ENCODE peak calls at places on chromosome 2, in six cellular contexts. One of them, this sample, is unnamed. For H3K4me1, the result is how much of the 10 kb centered on the place peaks cover.

GRCh38 chr2:133497261-133497893 is 70.9 kb downstream of the NCKAP5 start:
- DNase-seq in left ventricle myocardium inferior: no peak
- DNase-seq in psoas muscle: no peak
- DNase-seq in upper lobe of right lung: no peak
- DNase-seq in prostate gland: peak
- DNase-seq in uterus: no peak
- DNase-seq in this sample: no peak

GRCh38 chr2:70541481-70542020 is 12.1 kb downstream of the TGFA start:
- DNase-seq in uterus: no peak
- DNase-seq in left ventricle myocardium inferior: no peak
- DNase-seq in upper lobe of right lung: no peak
- DNase-seq in prostate gland: no peak
- DNase-seq in psoas muscle: no peak
- DNase-seq in this sample: no peak

GRCh38 chr2:202005272-202005887 is 28.3 kb upstream of the FZD7 start:
- DNase-seq in left ventricle myocardium inferior: no peak
- DNase-seq in psoas muscle: no peak
- DNase-seq in prostate gland: no peak
- DNase-seq in uterus: no peak
- DNase-seq in upper lobe of right lung: no peak
- DNase-seq in this sample: no peak

GRCh38 chr2:98086491-98087446 is at the start of gene VWA3B:
- DNase-seq in prostate gland: peak
- DNase-seq in upper lobe of right lung: peak
- DNase-seq in psoas muscle: peak
- DNase-seq in uterus: peak
- DNase-seq in left ventricle myocardium inferior: peak
- DNase-seq in this sample: peak

GRCh38 chr2:33242845-33243244 is 233.6 kb upstream of the RASGRP3 start:
- DNase-seq in prostate gland: no peak
- DNase-seq in psoas muscle: no peak
- DNase-seq in uterus: no peak
- DNase-seq in left ventricle myocardium inferior: no peak
- DNase-seq in upper lobe of right lung: no peak
- DNase-seq in this sample: no peak

GRCh38 chr2:40450066-40450841 is 1.6 kb downstream of the SLC8A1 start:
- DNase-seq in prostate gland: no peak
- DNase-seq in uterus: no peak
- DNase-seq in psoas muscle: no peak
- DNase-seq in upper lobe of right lung: no peak
- DNase-seq in left ventricle myocardium inferior: peak
- DNase-seq in this sample: no peak

GRCh38 chr2:54310961-54311360 is 54.9 kb upstream of the TSPYL6 start:
- DNase-seq in uterus: no peak
- DNase-seq in upper lobe of right lung: no peak
- DNase-seq in psoas muscle: no peak
- DNase-seq in prostate gland: no peak
- DNase-seq in left ventricle myocardium inferior: no peak
- DNase-seq in this sample: no peak

GRCh38 chr2:636151-636621 is 41.0 kb downstream of the TMEM18 start:
- DNase-seq in uterus: no peak
- DNase-seq in psoas muscle: no peak
- DNase-seq in upper lobe of right lung: no peak
- DNase-seq in left ventricle myocardium inferior: no peak
- DNase-seq in prostate gland: no peak
- DNase-seq in this sample: no peak

GRCh38 chr2:170707821-170708795 is 7.0 kb upstream of the SP5 start:
- DNase-seq in prostate gland: no peak
- DNase-seq in upper lobe of right lung: no peak
- DNase-seq in uterus: peak
- DNase-seq in left ventricle myocardium inferior: no peak
- DNase-seq in psoas muscle: no peak
- DNase-seq in this sample: no peak

GRCh38 chr2:88590998-88591613 is 36.2 kb downstream of the EIF2AK3 start:
- DNase-seq in psoas muscle: no peak
- DNase-seq in prostate gland: peak
- DNase-seq in uterus: peak
- DNase-seq in upper lobe of right lung: no peak
- DNase-seq in left ventricle myocardium inferior: no peak
- DNase-seq in this sample: peak

GRCh38 chr2:239271471-239272255 is 129.2 kb downstream of the HDAC4 start:
- DNase-seq in uterus: peak
- DNase-seq in upper lobe of right lung: no peak
- DNase-seq in left ventricle myocardium inferior: no peak
- DNase-seq in psoas muscle: no peak
- DNase-seq in prostate gland: no peak
- DNase-seq in this sample: no peak

GRCh38 chr2:104787298-104788065 is 66.4 kb upstream of the POU3F3 start:
- DNase-seq in left ventricle myocardium inferior: no peak
- DNase-seq in prostate gland: no peak
- DNase-seq in psoas muscle: no peak
- DNase-seq in upper lobe of right lung: no peak
- DNase-seq in uterus: no peak
- DNase-seq in this sample: no peak

GRCh38 chr2:23293756-23294155 is 91.2 kb upstream of the KLHL29 start:
- DNase-seq in prostate gland: no peak
- DNase-seq in left ventricle myocardium inferior: no peak
- DNase-seq in psoas muscle: no peak
- DNase-seq in uterus: peak
- DNase-seq in upper lobe of right lung: no peak
- DNase-seq in this sample: no peak

GRCh38 chr2:44743473-44743872 is 198.0 kb upstream of the SIX3 start:
- DNase-seq in psoas muscle: no peak
- DNase-seq in upper lobe of right lung: no peak
- DNase-seq in prostate gland: no peak
- DNase-seq in uterus: no peak
- DNase-seq in left ventricle myocardium inferior: no peak
- DNase-seq in this sample: no peak

GRCh38 chr2:47867205-47867604 is 39.1 kb downstream of the FBXO11 start:
- DNase-seq in left ventricle myocardium inferior: no peak
- DNase-seq in uterus: peak
- DNase-seq in upper lobe of right lung: no peak
- DNase-seq in prostate gland: no peak
- DNase-seq in psoas muscle: no peak
- DNase-seq in this sample: no peak

GRCh38 chr2:215435809-215436704 is at the start of gene FN1:
- DNase-seq in left ventricle myocardium inferior: peak
- DNase-seq in uterus: peak
- DNase-seq in prostate gland: peak
- DNase-seq in upper lobe of right lung: peak
- DNase-seq in psoas muscle: peak
- DNase-seq in this sample: peak

GRCh38 chr2:189164732-189165131 is 14.8 kb downstream of the COL5A2 start:
- DNase-seq in prostate gland: no peak
- DNase-seq in left ventricle myocardium inferior: no peak
- DNase-seq in uterus: peak
- DNase-seq in psoas muscle: no peak
- DNase-seq in upper lobe of right lung: no peak
- DNase-seq in this sample: no peak

GRCh38 chr2:82525744-82526143 is 1933.3 kb downstream of the SUCLG1 start:
- DNase-seq in left ventricle myocardium inferior: no peak
- DNase-seq in prostate gland: no peak
- DNase-seq in psoas muscle: no peak
- DNase-seq in upper lobe of right lung: no peak
- DNase-seq in uterus: no peak
- DNase-seq in this sample: no peak

GRCh38 chr2:190436552-190436951 is 28.4 kb downstream of the MFSD6 start:
- DNase-seq in psoas muscle: no peak
- DNase-seq in prostate gland: no peak
- DNase-seq in left ventricle myocardium inferior: no peak
- DNase-seq in upper lobe of right lung: no peak
- DNase-seq in uterus: no peak
- DNase-seq in this sample: no peak

GRCh38 chr2:233247116-233247515 is 4.4 kb upstream of the ATG16L1 start:
- DNase-seq in prostate gland: no peak
- DNase-seq in uterus: no peak
- DNase-seq in left ventricle myocardium inferior: no peak
- DNase-seq in psoas muscle: no peak
- DNase-seq in upper lobe of right lung: no peak
- DNase-seq in this sample: no peak

GRCh38 chr2:5981241-5982055 is 289.3 kb downstream of the SOX11 start:
- DNase-seq in upper lobe of right lung: no peak
- DNase-seq in uterus: no peak
- DNase-seq in prostate gland: no peak
- DNase-seq in left ventricle myocardium inferior: no peak
- DNase-seq in psoas muscle: no peak
- DNase-seq in this sample: no peak

GRCh38 chr2:162146906-162147305 is 5.1 kb downstream of the GCG start:
- DNase-seq in left ventricle myocardium inferior: no peak
- DNase-seq in uterus: no peak
- DNase-seq in prostate gland: no peak
- DNase-seq in upper lobe of right lung: no peak
- DNase-seq in psoas muscle: no peak
- DNase-seq in this sample: no peak

GRCh38 chr2:47072018-47072691 is 83.0 kb downstream of the STPG4 start:
- DNase-seq in uterus: peak
- DNase-seq in psoas muscle: peak
- DNase-seq in left ventricle myocardium inferior: peak
- DNase-seq in prostate gland: no peak
- DNase-seq in upper lobe of right lung: peak
- DNase-seq in this sample: peak

GRCh38 chr2:157932480-157933205 is 56.5 kb upstream of the ACVR1 start:
- DNase-seq in uterus: no peak
- DNase-seq in left ventricle myocardium inferior: no peak
- DNase-seq in upper lobe of right lung: no peak
- DNase-seq in psoas muscle: no peak
- DNase-seq in prostate gland: no peak
- DNase-seq in this sample: no peak

GRCh38 chr2:160050147-160050546 is 12.3 kb downstream of the PLA2R1 start:
- DNase-seq in prostate gland: no peak
- DNase-seq in psoas muscle: no peak
- DNase-seq in uterus: no peak
- DNase-seq in upper lobe of right lung: no peak
- DNase-seq in left ventricle myocardium inferior: no peak
- DNase-seq in this sample: no peak

GRCh38 chr2:14533106-14533757 is 99.3 kb upstream of the LRATD1 start:
- DNase-seq in uterus: no peak
- DNase-seq in psoas muscle: no peak
- DNase-seq in prostate gland: no peak
- DNase-seq in upper lobe of right lung: no peak
- DNase-seq in left ventricle myocardium inferior: no peak
- DNase-seq in this sample: no peak

GRCh38 chr2:229202646-229203045 is 68.4 kb downstream of the PID1 start:
- DNase-seq in uterus: no peak
- DNase-seq in upper lobe of right lung: no peak
- DNase-seq in left ventricle myocardium inferior: no peak
- DNase-seq in prostate gland: no peak
- DNase-seq in psoas muscle: no peak
- DNase-seq in this sample: no peak

GRCh38 chr2:62431512-62431911 is 74.5 kb downstream of the TMEM17 start:
- DNase-seq in uterus: no peak
- DNase-seq in prostate gland: no peak
- DNase-seq in psoas muscle: no peak
- DNase-seq in upper lobe of right lung: no peak
- DNase-seq in left ventricle myocardium inferior: no peak
- DNase-seq in this sample: no peak

GRCh38 chr2:200125463-200125862 is 170.1 kb downstream of the MAIP1 start:
- DNase-seq in uterus: no peak
- DNase-seq in psoas muscle: no peak
- DNase-seq in prostate gland: no peak
- DNase-seq in left ventricle myocardium inferior: no peak
- DNase-seq in upper lobe of right lung: no peak
- DNase-seq in this sample: no peak

DNA sequence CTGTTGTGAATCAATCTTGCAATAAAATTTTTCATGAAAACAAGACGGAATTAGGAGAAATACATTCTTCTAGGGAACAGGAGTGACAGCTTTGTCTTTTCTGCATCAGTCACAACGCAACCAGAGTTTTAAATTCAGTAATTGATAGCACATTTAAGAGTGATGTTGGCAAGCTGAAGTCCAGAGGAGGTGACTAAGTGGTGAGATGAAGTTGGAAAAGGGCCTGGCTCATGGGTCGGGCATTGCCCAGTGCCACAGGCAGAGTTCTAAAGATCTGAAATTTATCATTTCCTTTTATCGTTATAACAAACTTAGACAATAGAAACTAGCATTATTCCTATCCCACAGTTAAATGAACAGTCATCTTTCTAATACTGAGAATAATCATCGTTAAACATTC is 764.6 kb upstream of the ZEB2 start:
- DNase-seq in upper lobe of right lung: no peak
- DNase-seq in left ventricle myocardium inferior: no peak
- DNase-seq in psoas muscle: no peak
- DNase-seq in uterus: no peak
- DNase-seq in prostate gland: no peak
- DNase-seq in this sample: no peak
- H3K4me1 ChIP-seq in upper lobe of right lung: under half
- H3K4me1 ChIP-seq in left ventricle myocardium inferior: under half
- H3K4me1 ChIP-seq in psoas muscle: under half
- H3K4me1 ChIP-seq in uterus: under half
- H3K4me1 ChIP-seq in prostate gland: under half
- H3K4me1 ChIP-seq in this sample: under half

GRCh38 chr2:99974275-99974674 is 168.1 kb downstream of the AFF3 start:
- DNase-seq in prostate gland: no peak
- DNase-seq in upper lobe of right lung: no peak
- DNase-seq in uterus: no peak
- DNase-seq in left ventricle myocardium inferior: no peak
- DNase-seq in psoas muscle: no peak
- DNase-seq in this sample: no peak
- H3K27ac ChIP-seq in prostate gland: no peak
- H3K27ac ChIP-seq in upper lobe of right lung: no peak
- H3K27ac ChIP-seq in uterus: no peak
- H3K27ac ChIP-seq in left ventricle myocardium inferior: no peak
- H3K27ac ChIP-seq in psoas muscle: no peak
- H3K27ac ChIP-seq in this sample: no peak

GRCh38 chr2:16617282-16618266 is 48.1 kb downstream of the CYRIA start:
- DNase-seq in prostate gland: peak
- DNase-seq in psoas muscle: no peak
- DNase-seq in uterus: peak
- DNase-seq in upper lobe of right lung: no peak
- DNase-seq in left ventricle myocardium inferior: no peak
- DNase-seq in this sample: peak
- TF ChIP-seq CTCF in prostate gland: peak
- TF ChIP-seq CTCF in psoas muscle: peak
- TF ChIP-seq CTCF in uterus: peak
- TF ChIP-seq CTCF in upper lobe of right lung: peak
- TF ChIP-seq CTCF in left ventricle myocardium inferior: peak
- TF ChIP-seq CTCF in this sample: peak

DNA sequence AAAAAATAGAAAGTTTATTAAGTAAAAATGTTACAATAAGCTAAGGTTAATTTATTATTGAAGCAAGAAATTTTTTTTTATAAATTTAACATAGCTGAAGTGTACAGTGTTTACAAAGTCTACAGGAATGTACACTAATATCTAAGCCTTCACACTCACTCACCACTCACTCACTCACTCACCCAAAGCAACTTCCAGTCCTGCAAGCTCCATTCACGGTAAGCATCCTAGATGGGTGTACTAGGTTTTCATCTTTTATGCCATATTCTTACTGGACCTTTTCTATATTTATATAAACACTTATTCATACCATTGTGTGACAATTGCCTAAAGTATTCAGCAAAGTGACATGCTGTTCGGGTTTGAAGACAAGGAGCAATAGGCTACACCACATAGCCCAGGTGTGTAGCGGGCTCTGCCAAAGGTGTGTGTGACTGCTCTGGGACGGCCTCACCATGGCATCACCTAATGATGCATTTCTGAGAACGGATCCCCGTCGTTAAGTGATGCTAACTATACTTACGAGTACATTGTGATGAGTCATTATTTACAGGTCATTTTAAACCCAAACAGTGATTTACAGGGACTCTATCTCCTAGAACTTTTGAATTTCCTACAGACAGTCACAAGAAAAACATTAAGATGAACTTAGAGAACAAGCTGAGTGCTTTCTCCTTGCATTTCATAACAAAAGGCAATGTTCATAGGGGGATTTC is 76.3 kb upstream of the ID2 start:
- DNase-seq in psoas muscle: no peak
- DNase-seq in left ventricle myocardium inferior: no peak
- DNase-seq in prostate gland: no peak
- DNase-seq in uterus: no peak
- DNase-seq in upper lobe of right lung: peak
- DNase-seq in this sample: no peak
- H3K4me1 ChIP-seq in psoas muscle: under half
- H3K4me1 ChIP-seq in left ventricle myocardium inferior: under half
- H3K4me1 ChIP-seq in prostate gland: under half
- H3K4me1 ChIP-seq in uterus: under half
- H3K4me1 ChIP-seq in upper lobe of right lung: under half
- H3K4me1 ChIP-seq in this sample: under half

This sample was measured in tibial artery.